ENCODE peak calls at places on chromosomes 3 and 15, in eight cellular contexts. J, X, Y, T, Q, L, R and D are unnamed samples.

GRCh38 chr3:157794771-157795170 is 291.6 kb upstream of the VEPH1 start:
- DNase-seq in R (no peak), X (no peak), L (no peak), T (no peak), Y (no peak), Q (peak; percentile 77), J (no peak), D (no peak)

GRCh38 chr3:111954228-111954990 is 24.4 kb upstream of the ABHD10 start:
- DNase-seq in L (no peak), Q (no peak), R (no peak), T (no peak), J (no peak), Y (no peak), X (no peak), D (no peak)

GRCh38 chr3:58963928-58964497 is 85.8 kb downstream of the CFAP20DC start:
- DNase-seq in T (no peak), R (peak; percentile 26), J (no peak), Q (no peak), Y (no peak), X (no peak), L (no peak), D (no peak)

GRCh38 chr15:89673162-89673506 is 6.0 kb downstream of the PLIN1 start:
- DNase-seq in Q (peak; percentile 30), L (peak; percentile 86), J (peak; percentile 48), X (peak; percentile 12), R (no peak), Y (peak; percentile 81), T (peak; percentile 91), D (peak; percentile 34)

GRCh38 chr3:196321162-196321561 is 3.1 kb upstream of the DYNLT2B start:
- DNase-seq in X (no peak), Y (no peak), J (no peak), Q (no peak), R (no peak), L (no peak), T (no peak), D (no peak)

GRCh38 chr15:66785637-66786036 is 83.6 kb downstream of the SMAD6 start:
- DNase-seq in J (no peak), Q (no peak), Y (no peak), R (no peak), X (no peak), L (no peak), T (no peak), D (no peak)

GRCh38 chr3:94694001-94694400 is 631.1 kb downstream of the NSUN3 start:
- DNase-seq in R (no peak), Q (no peak), T (no peak), L (no peak), Y (peak; percentile 19), X (no peak), J (no peak), D (no peak)

GRCh38 chr15:64783796-64784195 is 8.4 kb upstream of the RBPMS2 start:
- DNase-seq in Q (no peak), Y (no peak), J (no peak), R (no peak), X (no peak), L (no peak), T (no peak), D (no peak)

GRCh38 chr15:100781961-100782525 is 97.6 kb upstream of the ALDH1A3 start:
- DNase-seq in Q (no peak), Y (peak; percentile 61), R (no peak), T (peak; percentile 33), J (no peak), X (no peak), L (no peak), D (no peak)

GRCh38 chr15:87557871-87558270 is 698.7 kb downstream of the NTRK3 start:
- DNase-seq in X (no peak), Y (no peak), L (no peak), T (no peak), R (peak; percentile 11), J (no peak), Q (peak; percentile 25), D (no peak)

GRCh38 chr3:36244728-36245127 is 135.6 kb upstream of the STAC start:
- DNase-seq in J (no peak), Q (peak; percentile 55), X (no peak), L (no peak), T (no peak), R (no peak), Y (no peak), D (no peak)

GRCh38 chr15:96344706-96345559 is 14.4 kb downstream of the NR2F2 start:
- DNase-seq in R (no peak), Q (no peak), X (no peak), Y (no peak), T (peak; percentile 48), J (no peak), L (peak; percentile 56), D (no peak)

GRCh38 chr3:113804701-113805100 is 33.9 kb upstream of the GRAMD1C start:
- DNase-seq in X (no peak), Y (no peak), R (no peak), Q (no peak), L (no peak), J (no peak), T (no peak), D (no peak)

GRCh38 chr15:70318996-70319465 is 221.3 kb upstream of the TLE3 start:
- DNase-seq in Y (no peak), Q (peak; percentile 51), T (no peak), X (no peak), R (peak; percentile 46), L (no peak), J (no peak), D (peak; percentile 30)

GRCh38 chr15:44536298-44536961 is 517 bp upstream of the EIF3J start:
- DNase-seq in L (peak; percentile 95), T (peak; percentile 95), X (peak; percentile 64), Y (peak; percentile 92), Q (peak; percentile 82), R (peak; percentile 93), J (no peak), D (peak; percentile 83)

GRCh38 chr15:101710806-101711205 is 13.5 kb downstream of the TARS3 start:
- DNase-seq in L (no peak), X (no peak), Y (no peak), Q (no peak), J (no peak), R (no peak), T (peak; percentile 17), D (no peak)

GRCh38 chr3:120816728-120817127 is 74.2 kb downstream of the GTF2E1 start:
- DNase-seq in Y (no peak), L (no peak), T (no peak), X (no peak), Q (no peak), J (no peak), R (no peak), D (no peak)

GRCh38 chr15:80942746-80943565 is 46.7 kb downstream of the MESD start:
- DNase-seq in R (no peak), J (no peak), Y (no peak), Q (no peak), T (no peak), X (no peak), L (no peak), D (no peak)

GRCh38 chr3:10263549-10264363 is 15.5 kb downstream of the TATDN2 start:
- DNase-seq in T (peak; percentile 92), Y (peak; percentile 75), X (peak; percentile 22), L (peak; percentile 79), J (peak; percentile 36), R (peak; percentile 76), Q (peak; percentile 56), D (no peak)

GRCh38 chr3:71944482-71944881 is 159.5 kb upstream of the PROK2 start:
- DNase-seq in R (no peak), Y (no peak), L (no peak), J (no peak), X (no peak), Q (no peak), T (no peak), D (no peak)

GRCh38 chr3:48155122-48155521 is 33.1 kb downstream of the CDC25A start:
- DNase-seq in J (peak; percentile 28), Y (no peak), X (peak; percentile 69), Q (peak; percentile 94), R (peak; percentile 56), T (no peak), L (no peak), D (no peak)

DNA sequence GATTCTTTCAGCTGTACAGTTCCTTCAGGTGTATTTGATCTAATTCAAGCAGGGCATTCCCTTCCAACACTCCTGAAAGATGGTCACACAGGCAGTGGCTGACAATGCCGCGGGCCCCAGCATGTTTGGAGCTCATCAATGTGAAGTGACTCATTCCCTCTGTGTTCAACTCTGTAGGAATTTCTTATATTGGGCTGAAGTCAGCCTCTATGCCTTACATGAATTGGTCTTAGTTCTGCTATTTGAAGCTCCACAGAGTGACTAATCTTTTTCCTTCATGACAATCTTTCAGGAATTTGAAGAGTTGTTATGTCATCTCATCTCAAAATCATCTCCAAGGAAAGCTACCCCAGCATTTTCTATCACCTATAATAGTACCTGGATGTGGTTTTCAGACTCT is 142.5 kb upstream of the C2CD4B start:
- DNase-seq in Q (peak; percentile 66), Y (no peak), X (no peak), R (no peak), T (no peak), J (no peak), L (no peak), D (no peak)
- TF ChIP-seq EZH2phosphoT487 in Q (no peak), Y (no peak), X (no peak), R (no peak), T (no peak), J (no peak), L (no peak), D (no peak)

GRCh38 chr15:36917411-36918267 is 182.7 kb downstream of the MEIS2 start:
- DNase-seq in X (no peak), J (no peak), T (no peak), R (no peak), L (no peak), Y (no peak), Q (no peak), D (no peak)
- TF ChIP-seq CTCF in X (no peak), J (no peak), T (no peak), R (no peak), L (no peak), Y (no peak), Q (no peak), D (no peak)

GRCh38 chr15:85137507-85138175 is 156.0 kb downstream of the PDE8A start:
- DNase-seq in R (no peak), Y (no peak), J (no peak), X (no peak), L (peak; percentile 44), T (no peak), Q (no peak), D (no peak)
- TF ChIP-seq EZH2phosphoT487 in R (no peak), Y (no peak), J (no peak), X (no peak), L (no peak), T (no peak), Q (no peak), D (no peak)

DNA sequence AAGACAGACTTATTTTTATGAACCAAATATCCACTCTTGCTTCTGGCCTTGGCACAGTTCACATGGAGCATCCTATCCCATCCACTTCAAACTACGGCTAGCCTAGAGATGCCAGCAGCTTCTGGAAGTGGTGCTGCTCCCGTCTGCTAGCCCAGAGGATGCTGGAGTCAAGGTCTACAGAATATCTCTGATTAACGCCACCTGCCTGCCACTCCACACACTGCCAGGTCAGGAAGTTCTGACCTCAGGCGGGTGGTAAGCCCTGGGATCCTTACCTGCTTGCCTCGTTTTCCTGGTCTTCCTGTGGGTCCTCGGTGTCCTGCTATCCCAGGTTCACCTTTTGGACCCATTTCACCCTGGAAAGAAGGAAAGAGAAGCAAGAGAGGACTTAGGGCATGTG is 42.9 kb downstream of the EAF1 start:
- DNase-seq in J (peak; percentile 37), X (no peak), Q (peak; percentile 6), Y (no peak), T (peak; percentile 74), R (no peak), L (no peak), D (no peak)
- TF ChIP-seq CTCF in J (peak; percentile 69), X (peak; percentile 25), Q (peak; percentile 38), Y (no peak), T (peak; percentile 74), R (no peak), L (peak; percentile 11), D (no peak)